ENCODE peak calls at places on chromosomes 3 and 15, in five cellular contexts. E is hepatocyte, T is fibroblast of lung, J is HFF-Myc, P is fibroblast of pulmonary artery. A is an unnamed sample.

GRCh38 chr3:157279237-157279636 is 119.3 kb upstream of the CCNL1 start:
- DNase-seq in E (no peak), J (no peak), P (no peak), T (no peak), A (no peak)

GRCh38 chr15:70327328-70328136 is 229.8 kb upstream of the TLE3 start:
- DNase-seq in E (no peak), T (peak), P (peak), J (peak), A (peak)

GRCh38 chr15:41934843-41935242 is 37.5 kb downstream of the EHD4 start:
- DNase-seq in J (no peak), T (no peak), E (no peak), P (no peak), A (no peak)

GRCh38 chr3:119600732-119601131 is 3.0 kb downstream of the PLA1A start:
- DNase-seq in E (no peak), P (no peak), J (no peak), T (no peak), A (peak)

GRCh38 chr3:41991399-41991798 is 29.5 kb upstream of the ULK4 start:
- DNase-seq in E (no peak), J (no peak), P (no peak), T (no peak), A (no peak)

GRCh38 chr3:163481738-163482137 is 1596.6 kb downstream of the SI start:
- DNase-seq in P (no peak), T (no peak), J (no peak), E (no peak), A (no peak)

GRCh38 chr3:39965997-39966396 is 156.6 kb downstream of the MYRIP start:
- DNase-seq in J (no peak), T (no peak), E (no peak), P (no peak), A (no peak)

GRCh38 chr3:72445827-72446405 is 402.3 kb downstream of the SHQ1 start:
- DNase-seq in E (no peak), P (no peak), J (no peak), T (no peak), A (no peak)

GRCh38 chr3:181278468-181279238 is 289.1 kb upstream of the DNAJC19 start:
- DNase-seq in E (no peak), P (peak), J (no peak), T (no peak), A (no peak)

GRCh38 chr3:134659391-134660045 is 8.7 kb upstream of the KY start:
- DNase-seq in J (no peak), E (no peak), P (no peak), T (no peak), A (no peak)

GRCh38 chr3:3200632-3201212 is 21.2 kb upstream of the CRBN start:
- DNase-seq in J (peak), E (peak), P (peak), T (peak), A (peak)

GRCh38 chr3:124584245-124584551 is 146.1 kb upstream of the UMPS start:
- DNase-seq in J (no peak), E (no peak), T (no peak), P (no peak), A (no peak)

GRCh38 chr3:124586126-124587052 is 143.9 kb upstream of the UMPS start:
- DNase-seq in T (no peak), P (no peak), E (peak), J (no peak), A (peak)

GRCh38 chr3:124587053-124587408 is 143.2 kb upstream of the UMPS start:
- DNase-seq in J (no peak), T (no peak), P (no peak), E (peak), A (peak)

GRCh38 chr3:124582621-124583437 is 147.4 kb upstream of the UMPS start:
- DNase-seq in T (no peak), P (no peak), J (no peak), E (no peak), A (no peak)

DNA sequence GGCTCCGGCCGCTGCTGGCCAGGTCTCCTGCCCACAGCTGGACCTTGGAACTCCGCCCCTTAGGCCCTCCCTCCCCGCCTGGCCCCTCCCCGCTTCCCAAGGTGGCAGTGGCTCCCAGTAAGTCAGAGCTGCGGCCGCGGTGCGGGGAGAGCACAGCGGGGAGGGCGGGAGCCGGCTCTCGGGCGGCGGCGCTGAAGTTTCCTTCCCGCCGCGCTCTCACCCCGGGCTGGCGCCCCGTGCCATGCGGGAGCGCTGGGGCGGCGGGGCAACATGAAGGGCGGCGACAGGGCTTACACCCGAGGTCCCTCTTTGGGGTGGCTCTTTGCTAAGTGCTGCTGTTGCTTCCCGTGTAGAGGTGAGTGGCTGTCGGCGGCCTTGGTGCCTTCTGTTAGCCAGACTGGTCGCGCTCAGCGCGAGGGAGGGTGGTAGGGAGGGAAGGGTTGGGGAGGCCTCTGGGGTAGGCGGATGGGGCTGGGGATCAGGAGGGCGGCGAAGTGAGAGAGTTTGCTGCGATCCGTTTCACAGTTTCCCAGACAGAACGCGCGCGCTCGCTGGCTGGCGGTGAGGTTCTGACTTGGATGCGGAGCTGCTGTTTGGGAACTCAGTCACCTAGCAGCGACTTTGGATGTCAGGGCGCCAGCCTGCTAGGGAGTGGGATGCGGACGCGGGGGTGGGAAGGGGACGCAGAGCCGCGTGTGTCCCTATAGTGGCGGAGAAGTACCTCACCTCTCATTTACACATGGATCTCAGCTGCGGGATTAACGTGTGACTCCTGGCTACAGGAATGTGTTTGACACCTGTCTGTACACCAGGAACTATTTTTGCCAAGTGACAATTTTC is 145.5 kb upstream of the UMPS start:
- DNase-seq in T (peak), P (peak), J (no peak), E (peak), A (peak)
- TF ChIP-seq CTCF in T (no peak), P (no peak), J (no peak), E (no peak), A (no peak)

GRCh38 chr15:89958107-89958805 is 42.9 kb upstream of the ZNF710 start:
- DNase-seq in T (no peak), P (no peak), J (no peak), E (no peak), A (no peak)
- TF ChIP-seq CTCF in T (no peak), P (no peak), J (no peak), E (no peak), A (no peak)

GRCh38 chr3:84547971-84548970 is 410.5 kb upstream of the CADM2 start:
- DNase-seq in P (peak), J (no peak), E (peak), T (peak), A (peak)
- TF ChIP-seq CTCF in P (no peak), J (no peak), E (peak), T (no peak), A (peak)

DNA sequence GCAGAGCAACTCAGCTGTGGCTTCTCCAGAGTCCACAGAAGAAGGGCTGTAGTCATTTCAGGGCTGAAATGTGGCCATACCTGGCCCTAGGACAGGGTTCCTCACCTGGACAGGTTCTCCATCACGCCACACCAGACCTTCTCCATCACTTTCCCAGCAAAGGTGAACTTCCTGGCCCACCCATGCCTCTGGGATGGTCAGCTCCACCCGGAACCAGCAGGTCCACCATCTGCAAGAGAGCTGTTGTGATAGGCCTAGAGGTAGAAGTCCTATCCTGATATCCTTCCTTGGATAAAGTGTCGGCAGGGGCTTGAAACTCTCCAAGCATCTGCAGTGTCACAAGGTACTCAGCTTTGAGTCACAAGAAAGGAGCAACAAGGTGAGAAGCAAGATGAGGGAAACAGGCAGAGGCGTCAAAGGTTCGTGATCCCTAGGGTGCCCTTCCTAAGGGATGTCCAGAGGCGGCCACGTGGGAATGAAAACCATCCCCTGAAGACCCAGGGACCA is 948 bp downstream of the MAN2C1 start:
- DNase-seq in E (no peak), P (no peak), J (no peak), T (no peak), A (no peak)
- TF ChIP-seq CTCF in E (no peak), P (no peak), J (no peak), T (no peak), A (no peak)